ENCODE peak calls at places on chromosomes 5 and 9, in four cellular contexts. One of them, this sample, is unnamed.

GRCh38 chr5:83510199-83510730 is 38.7 kb downstream of the VCAN start:
- DNase-seq in cardiac fibroblast: no peak
- DNase-seq in stimulated activated naive CD8-positive, alpha-beta T cell treated with anti-CD3 and anti-CD28 coated beads, Interleukin-15, Interleukin-2, amounts not matched to agents 100 U/mL and 50 U/mL, for 24 hours: no peak
- DNase-seq in germinal center: no peak
- DNase-seq in this sample: no peak

GRCh38 chr9:104256031-104256709 is 162.1 kb downstream of the SMC2 start:
- DNase-seq in cardiac fibroblast: peak
- DNase-seq in stimulated activated naive CD8-positive, alpha-beta T cell treated with anti-CD3 and anti-CD28 coated beads, Interleukin-15, Interleukin-2, amounts not matched to agents 100 U/mL and 50 U/mL, for 24 hours: no peak
- DNase-seq in germinal center: no peak
- DNase-seq in this sample: no peak

GRCh38 chr5:127068771-127069330 is 4.5 kb downstream of the C5orf63 start:
- DNase-seq in germinal center: no peak
- DNase-seq in stimulated activated naive CD8-positive, alpha-beta T cell treated with anti-CD3 and anti-CD28 coated beads, Interleukin-15, Interleukin-2, amounts not matched to agents 100 U/mL and 50 U/mL, for 24 hours: no peak
- DNase-seq in cardiac fibroblast: peak
- DNase-seq in this sample: no peak

GRCh38 chr5:35354751-35355150 is 124.5 kb upstream of the PRLR start:
- DNase-seq in stimulated activated naive CD8-positive, alpha-beta T cell treated with anti-CD3 and anti-CD28 coated beads, Interleukin-15, Interleukin-2, amounts not matched to agents 100 U/mL and 50 U/mL, for 24 hours: no peak
- DNase-seq in germinal center: no peak
- DNase-seq in cardiac fibroblast: peak
- DNase-seq in this sample: no peak

GRCh38 chr5:165321912-165322311 is 1816.5 kb downstream of the MAT2B start:
- DNase-seq in cardiac fibroblast: peak
- DNase-seq in stimulated activated naive CD8-positive, alpha-beta T cell treated with anti-CD3 and anti-CD28 coated beads, Interleukin-15, Interleukin-2, amounts not matched to agents 100 U/mL and 50 U/mL, for 24 hours: no peak
- DNase-seq in germinal center: no peak
- DNase-seq in this sample: no peak

GRCh38 chr5:34051374-34051980 is 8.5 kb upstream of the C1QTNF3 start:
- DNase-seq in stimulated activated naive CD8-positive, alpha-beta T cell treated with anti-CD3 and anti-CD28 coated beads, Interleukin-15, Interleukin-2, amounts not matched to agents 100 U/mL and 50 U/mL, for 24 hours: no peak
- DNase-seq in germinal center: no peak
- DNase-seq in cardiac fibroblast: no peak
- DNase-seq in this sample: no peak

GRCh38 chr5:50574121-50574520 is 92.3 kb upstream of the PARP8 start:
- DNase-seq in stimulated activated naive CD8-positive, alpha-beta T cell treated with anti-CD3 and anti-CD28 coated beads, Interleukin-15, Interleukin-2, amounts not matched to agents 100 U/mL and 50 U/mL, for 24 hours: no peak
- DNase-seq in cardiac fibroblast: no peak
- DNase-seq in germinal center: no peak
- DNase-seq in this sample: no peak

GRCh38 chr5:176319827-176320554 is 41.6 kb downstream of the KIAA1191 start:
- DNase-seq in stimulated activated naive CD8-positive, alpha-beta T cell treated with anti-CD3 and anti-CD28 coated beads, Interleukin-15, Interleukin-2, amounts not matched to agents 100 U/mL and 50 U/mL, for 24 hours: no peak
- DNase-seq in cardiac fibroblast: peak
- DNase-seq in germinal center: no peak
- DNase-seq in this sample: no peak

GRCh38 chr9:133370680-133371079 is 5.2 kb downstream of the SURF4 start:
- DNase-seq in germinal center: no peak
- DNase-seq in cardiac fibroblast: no peak
- DNase-seq in stimulated activated naive CD8-positive, alpha-beta T cell treated with anti-CD3 and anti-CD28 coated beads, Interleukin-15, Interleukin-2, amounts not matched to agents 100 U/mL and 50 U/mL, for 24 hours: peak
- DNase-seq in this sample: peak

GRCh38 chr9:83219154-83219923 is 156.4 kb upstream of the RASEF start:
- DNase-seq in stimulated activated naive CD8-positive, alpha-beta T cell treated with anti-CD3 and anti-CD28 coated beads, Interleukin-15, Interleukin-2, amounts not matched to agents 100 U/mL and 50 U/mL, for 24 hours: peak
- DNase-seq in germinal center: peak
- DNase-seq in cardiac fibroblast: peak
- DNase-seq in this sample: peak

GRCh38 chr9:128022886-128023285 is 42.1 kb upstream of the EEIG1 start:
- DNase-seq in germinal center: no peak
- DNase-seq in cardiac fibroblast: peak
- DNase-seq in stimulated activated naive CD8-positive, alpha-beta T cell treated with anti-CD3 and anti-CD28 coated beads, Interleukin-15, Interleukin-2, amounts not matched to agents 100 U/mL and 50 U/mL, for 24 hours: no peak
- DNase-seq in this sample: no peak

GRCh38 chr9:2158729-2159128 is 143.6 kb downstream of the SMARCA2 start:
- DNase-seq in cardiac fibroblast: no peak
- DNase-seq in germinal center: no peak
- DNase-seq in stimulated activated naive CD8-positive, alpha-beta T cell treated with anti-CD3 and anti-CD28 coated beads, Interleukin-15, Interleukin-2, amounts not matched to agents 100 U/mL and 50 U/mL, for 24 hours: no peak
- DNase-seq in this sample: no peak

GRCh38 chr5:139147743-139148079 is 50.5 kb downstream of the SIL1 start:
- DNase-seq in stimulated activated naive CD8-positive, alpha-beta T cell treated with anti-CD3 and anti-CD28 coated beads, Interleukin-15, Interleukin-2, amounts not matched to agents 100 U/mL and 50 U/mL, for 24 hours: no peak
- DNase-seq in germinal center: no peak
- DNase-seq in cardiac fibroblast: peak
- DNase-seq in this sample: no peak

GRCh38 chr5:33892419-33893151 is 795 bp upstream of the ADAMTS12 start:
- DNase-seq in cardiac fibroblast: peak
- DNase-seq in stimulated activated naive CD8-positive, alpha-beta T cell treated with anti-CD3 and anti-CD28 coated beads, Interleukin-15, Interleukin-2, amounts not matched to agents 100 U/mL and 50 U/mL, for 24 hours: no peak
- DNase-seq in germinal center: no peak
- DNase-seq in this sample: no peak

GRCh38 chr5:118984602-118985001 is 3.7 kb downstream of the DTWD2 start:
- DNase-seq in germinal center: no peak
- DNase-seq in stimulated activated naive CD8-positive, alpha-beta T cell treated with anti-CD3 and anti-CD28 coated beads, Interleukin-15, Interleukin-2, amounts not matched to agents 100 U/mL and 50 U/mL, for 24 hours: no peak
- DNase-seq in cardiac fibroblast: peak
- DNase-seq in this sample: no peak

GRCh38 chr9:72441296-72442211 is 76.5 kb upstream of the ZFAND5 start:
- DNase-seq in cardiac fibroblast: no peak
- DNase-seq in stimulated activated naive CD8-positive, alpha-beta T cell treated with anti-CD3 and anti-CD28 coated beads, Interleukin-15, Interleukin-2, amounts not matched to agents 100 U/mL and 50 U/mL, for 24 hours: no peak
- DNase-seq in germinal center: no peak
- DNase-seq in this sample: no peak